ENCODE peak calls at places on chromosomes 4 and X, in ten cellular contexts. F, L, X, K, O, W, P, C, U and G are unnamed samples.

GRCh38 chr4:115315182-115315581 is 201.8 kb upstream of the NDST4 start:
- DNase-seq in F (no peak), L (no peak), X (no peak), K (no peak), O (no peak), W (no peak), P (no peak), C (no peak), U (no peak), G (no peak)

GRCh38 chrX:41512394-41512793 is 65.3 kb downstream of the NYX start:
- DNase-seq in F (no peak), L (no peak), X (no peak), K (no peak), O (no peak), W (no peak), P (no peak), C (no peak), U (no peak), G (peak)

GRCh38 chr4:74188912-74189311 is 31.0 kb downstream of the MTHFD2L start:
- DNase-seq in F (no peak), L (no peak), X (no peak), K (no peak), O (no peak), W (no peak), P (no peak), C (no peak), U (no peak), G (no peak)

GRCh38 chrX:13868481-13869040 is 51.7 kb upstream of the GPM6B start:
- DNase-seq in F (no peak), L (peak), X (no peak), K (no peak), O (no peak), W (no peak), P (peak), C (no peak), U (no peak), G (no peak)

GRCh38 chr4:125198916-125199315 is 115.8 kb upstream of the FAT4 start:
- DNase-seq in F (no peak), L (peak), X (no peak), K (no peak), O (no peak), W (no peak), P (peak), C (no peak), U (peak), G (no peak)

GRCh38 chr4:143341186-143341755 is 4.6 kb downstream of the GAB1 start:
- DNase-seq in F (no peak), L (no peak), X (no peak), K (peak), O (no peak), W (no peak), P (no peak), C (no peak), U (no peak), G (no peak)

GRCh38 chr4:38150766-38151165 is 190.6 kb downstream of the PTTG2 start:
- DNase-seq in F (no peak), L (peak), X (no peak), K (no peak), O (no peak), W (no peak), P (no peak), C (no peak), U (no peak), G (no peak)

GRCh38 chrX:154719132-154719675 is 31.7 kb downstream of the GAB3 start:
- DNase-seq in F (peak), L (peak), X (no peak), K (no peak), O (no peak), W (no peak), P (peak), C (no peak), U (no peak), G (no peak)

GRCh38 chr4:95049838-95050237 is 292.1 kb downstream of the BMPR1B start:
- DNase-seq in F (no peak), L (peak), X (no peak), K (no peak), O (no peak), W (no peak), P (peak), C (no peak), U (no peak), G (no peak)

GRCh38 chrX:10633722-10634121 is 13.3 kb upstream of the MID1 start:
- DNase-seq in F (peak), L (peak), X (no peak), K (no peak), O (peak), W (no peak), P (peak), C (no peak), U (peak), G (no peak)

GRCh38 chrX:119374736-119375135 is 24.4 kb upstream of the SLC25A43 start:
- DNase-seq in F (no peak), L (no peak), X (no peak), K (no peak), O (no peak), W (no peak), P (no peak), C (no peak), U (no peak), G (no peak)

GRCh38 chrX:116272328-116272727 is 101.8 kb downstream of the AGTR2 start:
- DNase-seq in F (peak), L (peak), X (no peak), K (peak), O (no peak), W (no peak), P (peak), C (no peak), U (no peak), G (no peak)

GRCh38 chr4:108043536-108043935 is 53.8 kb downstream of the HADH start:
- DNase-seq in F (no peak), L (no peak), X (no peak), K (no peak), O (no peak), W (no peak), P (peak), C (no peak), U (no peak), G (no peak)

GRCh38 chr4:168319486-168320019 is 1.0 kb upstream of the DDX60 start:
- DNase-seq in F (no peak), L (no peak), X (no peak), K (no peak), O (no peak), W (no peak), P (no peak), C (no peak), U (no peak), G (no peak)

GRCh38 chr4:168631241-168632151 is 134.6 kb downstream of the PALLD start:
- DNase-seq in F (no peak), L (peak), X (peak), K (peak), O (peak), W (no peak), P (peak), C (peak), U (no peak), G (no peak)

GRCh38 chrX:123814343-123814742 is 45.5 kb upstream of the XIAP start:
- DNase-seq in F (no peak), L (no peak), X (no peak), K (no peak), O (no peak), W (no peak), P (no peak), C (no peak), U (no peak), G (no peak)

GRCh38 chr4:177163532-177163931 is 146.1 kb upstream of the NEIL3 start:
- DNase-seq in F (peak), L (no peak), X (no peak), K (no peak), O (no peak), W (no peak), P (no peak), C (no peak), U (no peak), G (no peak)

GRCh38 chr4:14844059-14844458 is 158.2 kb upstream of the CPEB2 start:
- DNase-seq in F (no peak), L (no peak), X (no peak), K (no peak), O (no peak), W (no peak), P (no peak), C (no peak), U (no peak), G (no peak)

GRCh38 chr4:54226399-54227260 is 2.5 kb upstream of the PDGFRA start:
- DNase-seq in F (no peak), L (peak), X (peak), K (peak), O (peak), W (no peak), P (peak), C (peak), U (no peak), G (no peak)

GRCh38 chrX:122026665-122027064 is 979.3 kb downstream of the GLUD2 start:
- DNase-seq in F (no peak), L (no peak), X (no peak), K (no peak), O (no peak), W (no peak), P (no peak), C (no peak), U (no peak), G (no peak)

GRCh38 chr4:88697588-88698329 is at the start of gene NAP1L5:
- DNase-seq in F (no peak), L (peak), X (peak), K (peak), O (peak), W (no peak), P (peak), C (peak), U (peak), G (peak)

GRCh38 chr4:46370531-46370930 is 19.4 kb downstream of the GABRA2 start:
- DNase-seq in F (no peak), L (no peak), X (no peak), K (no peak), O (no peak), W (no peak), P (no peak), C (no peak), U (no peak), G (no peak)

GRCh38 chr4:30860983-30861382 is 140.8 kb downstream of the PCDH7 start:
- DNase-seq in F (no peak), L (no peak), X (no peak), K (no peak), O (no peak), W (no peak), P (no peak), C (no peak), U (no peak), G (no peak)

GRCh38 chr4:162139412-162139811 is 24.4 kb downstream of the FSTL5 start:
- DNase-seq in F (no peak), L (no peak), X (no peak), K (no peak), O (no peak), W (no peak), P (no peak), C (no peak), U (no peak), G (no peak)

GRCh38 chrX:105975382-105975781 is 63.1 kb downstream of the SERPINA7 start:
- DNase-seq in F (peak), L (peak), X (no peak), K (no peak), O (no peak), W (no peak), P (peak), C (no peak), U (no peak), G (no peak)

GRCh38 chr4:1752284-1753041 is 31.1 kb downstream of the TACC3 start:
- DNase-seq in F (no peak), L (peak), X (no peak), K (peak), O (no peak), W (no peak), P (no peak), C (no peak), U (no peak), G (no peak)

GRCh38 chr4:164946810-164947209 is 30.6 kb downstream of the TRIM61 start:
- DNase-seq in F (no peak), L (no peak), X (no peak), K (no peak), O (no peak), W (no peak), P (no peak), C (no peak), U (no peak), G (no peak)

GRCh38 chrX:47091149-47091775 is 13.0 kb downstream of the RGN start:
- DNase-seq in F (no peak), L (peak), X (no peak), K (no peak), O (no peak), W (no peak), P (peak), C (no peak), U (no peak), G (no peak)

GRCh38 chrX:97155809-97156208 is 272.1 kb downstream of the RPA4 start:
- DNase-seq in F (no peak), L (no peak), X (no peak), K (no peak), O (no peak), W (no peak), P (no peak), C (no peak), U (no peak), G (no peak)

GRCh38 chr4:102599887-102600286 is 98.7 kb downstream of the NFKB1 start:
- DNase-seq in F (no peak), L (no peak), X (no peak), K (no peak), O (no peak), W (no peak), P (no peak), C (no peak), U (no peak), G (no peak)

GRCh38 chrX:107970073-107970472 is 12.1 kb downstream of the TEX13B start:
- DNase-seq in F (no peak), L (no peak), X (no peak), K (no peak), O (no peak), W (no peak), P (no peak), C (no peak), U (no peak), G (no peak)

GRCh38 chrX:19514791-19515614 is at the start of gene MAP3K15:
- DNase-seq in F (no peak), L (peak), X (peak), K (peak), O (peak), W (no peak), P (no peak), C (peak), U (no peak), G (peak)

GRCh38 chr4:52861879-52862604 is at the start of gene RASL11B:
- DNase-seq in F (no peak), L (peak), X (peak), K (peak), O (peak), W (peak), P (peak), C (peak), U (no peak), G (peak)

DNA sequence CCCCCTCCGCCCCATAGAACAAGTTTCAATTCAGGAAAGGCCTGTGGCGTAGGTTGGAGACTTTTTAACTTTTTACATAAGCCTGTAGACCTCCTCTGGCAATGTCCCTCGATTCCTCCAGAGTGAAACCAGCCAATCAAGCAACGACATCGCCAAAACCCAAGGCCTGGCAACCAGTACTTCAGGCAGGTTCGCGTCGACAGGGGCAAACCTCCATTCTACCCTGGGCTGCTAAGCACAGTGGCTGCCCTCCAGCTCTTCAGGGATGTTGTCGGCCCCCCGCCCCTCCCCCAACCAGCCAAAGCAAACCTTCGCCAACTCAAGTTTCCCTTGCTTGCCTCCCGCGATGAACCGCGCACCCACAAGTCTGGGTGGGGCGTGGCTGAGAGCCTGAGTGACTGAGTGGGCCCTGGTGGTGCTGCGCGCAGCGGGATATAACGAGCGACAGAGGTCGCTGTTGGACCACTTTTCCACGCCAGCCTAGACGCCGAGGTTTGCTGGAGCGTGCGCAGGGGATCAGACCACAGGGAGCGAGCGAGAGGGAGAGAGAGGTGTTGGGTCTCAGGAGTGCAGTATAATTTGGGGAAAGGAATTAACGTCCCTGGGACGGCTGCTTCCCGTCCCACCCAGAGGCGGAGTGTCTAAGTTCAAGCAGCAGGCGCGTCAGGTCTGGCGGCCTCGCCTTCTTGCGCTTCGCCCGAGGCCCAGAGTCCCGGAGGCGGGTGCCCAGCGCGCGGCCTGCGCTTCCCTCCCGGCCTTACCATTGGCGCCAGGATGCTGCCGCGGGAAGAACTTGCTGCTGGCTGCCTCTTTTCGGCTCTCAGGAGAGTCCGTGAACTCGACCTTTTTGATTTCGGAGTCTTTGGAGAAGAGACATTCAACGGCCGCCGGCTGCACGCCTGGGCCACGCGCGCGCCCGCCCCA is 9.0 kb upstream of the PITX2 start:
- DNase-seq in F (no peak), L (peak), X (peak), K (peak), O (peak), W (no peak), P (peak), C (peak), U (peak), G (peak)
- TF ChIP-seq CTCF in F (peak), L (peak), X (peak), K (peak), O (peak), W (peak), P (peak), C (peak), U (peak), G (peak)

GRCh38 chr4:10122236-10122932 is 5.8 kb upstream of the WDR1 start:
- DNase-seq in F (no peak), L (no peak), X (no peak), K (no peak), O (no peak), W (no peak), P (no peak), C (no peak), U (no peak), G (no peak)
- TF ChIP-seq CTCF in F (no peak), L (no peak), X (no peak), K (no peak), O (no peak), W (no peak), P (no peak), C (no peak), U (no peak), G (no peak)

GRCh38 chr4:13647012-13647411 is 19.5 kb upstream of the BOD1L1 start:
- DNase-seq in F (no peak), L (no peak), X (no peak), K (no peak), O (no peak), W (no peak), P (no peak), C (no peak), U (no peak), G (no peak)

GRCh38 chr4:13641084-13641483 is 13.6 kb upstream of the BOD1L1 start:
- DNase-seq in F (no peak), L (no peak), X (no peak), K (no peak), O (no peak), W (no peak), P (no peak), C (no peak), U (no peak), G (no peak)

GRCh38 chr4:13642163-13642562 is 14.6 kb upstream of the BOD1L1 start:
- DNase-seq in F (no peak), L (peak), X (no peak), K (no peak), O (no peak), W (no peak), P (peak), C (no peak), U (no peak), G (no peak)

GRCh38 chr4:13642576-13642975 is 15.1 kb upstream of the BOD1L1 start:
- DNase-seq in F (no peak), L (peak), X (no peak), K (no peak), O (no peak), W (no peak), P (peak), C (no peak), U (no peak), G (no peak)

DNA sequence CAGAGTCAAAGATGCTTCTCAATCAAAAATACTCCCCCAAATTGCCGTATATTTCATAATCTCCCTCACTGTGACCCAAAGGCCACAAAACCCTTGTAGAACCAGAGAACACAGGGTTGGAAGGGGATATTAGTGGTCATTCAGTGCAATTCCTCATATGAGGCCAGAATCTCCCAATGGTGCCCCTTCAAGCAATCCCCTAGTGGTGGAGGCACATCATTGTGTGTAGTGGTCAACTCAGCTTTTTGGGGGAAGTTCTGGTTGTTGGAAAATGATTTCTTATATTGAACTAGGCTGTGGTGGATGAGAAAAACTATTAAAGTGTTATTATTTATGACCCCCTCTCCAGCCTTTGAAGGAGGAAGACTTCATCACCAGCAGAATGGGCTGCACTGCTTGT is 17.6 kb upstream of the BOD1L1 start:
- DNase-seq in F (no peak), L (no peak), X (no peak), K (no peak), O (no peak), W (no peak), P (no peak), C (no peak), U (no peak), G (no peak)
- TF ChIP-seq CTCF in F (peak), L (peak), X (no peak), K (no peak), O (no peak), W (no peak), P (peak), C (no peak), U (peak), G (no peak)

DNA sequence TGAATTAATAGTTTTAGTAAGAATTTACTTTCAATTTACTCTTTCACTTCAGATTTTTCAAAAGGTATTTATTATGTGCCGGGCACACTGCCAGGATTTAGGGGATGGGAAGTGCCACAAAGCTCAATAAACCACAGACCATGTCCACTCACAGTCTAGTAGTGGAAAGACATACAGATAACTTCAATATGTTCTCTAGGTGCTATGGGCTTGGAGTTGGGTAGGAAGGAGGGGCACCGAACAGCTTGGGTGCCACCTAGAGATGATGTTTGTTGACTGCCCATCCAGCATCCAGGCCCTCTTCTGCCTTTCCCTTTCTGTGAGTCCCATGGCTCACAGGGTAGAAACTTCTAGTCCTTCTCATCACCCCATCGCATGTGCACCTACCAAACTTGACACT is 17.8 kb downstream of the MFAP3L start:
- DNase-seq in F (no peak), L (no peak), X (no peak), K (no peak), O (no peak), W (no peak), P (no peak), C (no peak), U (no peak), G (no peak)
- TF ChIP-seq CTCF in F (peak), L (no peak), X (no peak), K (no peak), O (no peak), W (no peak), P (no peak), C (no peak), U (peak), G (no peak)

GRCh38 chr4:65865489-65865888 is 195.2 kb upstream of the EPHA5 start:
- DNase-seq in F (no peak), L (peak), X (no peak), K (no peak), O (no peak), W (no peak), P (no peak), C (no peak), U (no peak), G (no peak)
- TF ChIP-seq CTCF in F (peak), L (peak), X (no peak), K (no peak), O (peak), W (no peak), P (no peak), C (peak), U (peak), G (no peak)

GRCh38 chr4:77728420-77728819 is 90.7 kb downstream of the CNOT6L start:
- DNase-seq in F (no peak), L (no peak), X (no peak), K (no peak), O (no peak), W (no peak), P (no peak), C (no peak), U (no peak), G (no peak)
- TF ChIP-seq CTCF in F (no peak), L (no peak), X (no peak), K (no peak), O (no peak), W (no peak), P (no peak), C (no peak), U (no peak), G (no peak)

DNA sequence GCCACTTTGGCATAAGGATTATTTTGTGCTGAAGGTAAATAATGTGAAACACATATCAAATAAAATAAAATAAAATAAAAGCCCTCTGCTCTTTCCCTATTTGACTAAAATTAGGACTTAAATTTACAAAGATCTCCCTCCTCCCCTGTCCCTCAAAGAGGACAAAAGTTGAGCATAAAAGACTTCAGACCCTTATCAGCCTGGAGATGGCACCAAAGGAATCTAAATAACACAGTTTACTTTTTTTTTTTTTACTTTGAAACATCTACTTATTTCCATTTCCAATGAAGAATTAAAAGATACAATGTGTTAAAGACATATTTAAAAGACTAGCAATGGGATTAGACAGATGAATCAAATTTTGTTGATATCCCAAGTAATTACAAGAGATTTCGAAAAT is 89.7 kb downstream of the EPHA5 start:
- DNase-seq in F (no peak), L (peak), X (no peak), K (no peak), O (no peak), W (no peak), P (no peak), C (no peak), U (no peak), G (no peak)
- TF ChIP-seq CTCF in F (peak), L (peak), X (no peak), K (no peak), O (no peak), W (no peak), P (no peak), C (no peak), U (no peak), G (no peak)